ENCODE peak calls at places on chromosomes 16 and 17, in five cellular contexts. E is HCT116, M is mesenchymal stem cell, T is upper lobe of left lung, W is stomach. Y is an unnamed sample.

GRCh38 chr16:68086336-68086821 is 1.2 kb downstream of the NFATC3 start:
- DNase-seq in E (no peak), M (peak), T (no peak), W (no peak), Y (no peak)

GRCh38 chr17:73343168-73343634 is 31.4 kb upstream of the CDC42EP4 start:
- DNase-seq in E (no peak), M (peak), T (no peak), W (no peak), Y (no peak)

GRCh38 chr16:31411024-31411845 is 16.9 kb downstream of the COX6A2 start:
- DNase-seq in E (no peak), M (no peak), T (peak), W (no peak), Y (no peak)

GRCh38 chr16:57533366-57533617 is 3.1 kb downstream of the CCDC102A start:
- DNase-seq in E (no peak), M (no peak), T (no peak), W (no peak), Y (no peak)

GRCh38 chr17:12744298-12744697 is 45.0 kb upstream of the ARHGAP44 start:
- DNase-seq in E (no peak), M (peak), T (no peak), W (no peak), Y (no peak)

GRCh38 chr17:78379134-78379497 is 667 bp downstream of the PGS1 start:
- DNase-seq in E (no peak), M (peak), T (no peak), W (no peak), Y (no peak)

GRCh38 chr16:86680137-86680536 is 101.8 kb downstream of the FOXL1 start:
- DNase-seq in E (no peak), M (peak), T (no peak), W (no peak), Y (no peak)

GRCh38 chr17:28372203-28372944 is 880 bp downstream of the SARM1 start:
- DNase-seq in E (no peak), M (peak), T (peak), W (no peak), Y (no peak)

GRCh38 chr17:47189732-47190621 is 882 bp upstream of the CDC27 start:
- DNase-seq in E (no peak), M (no peak), T (no peak), W (no peak), Y (no peak)
- H3K27ac ChIP-seq in E (peak), M (no peak), T (peak), W (peak), Y (peak)

GRCh38 chr16:22358000-22358399 is 16.4 kb downstream of the CDR2 start:
- DNase-seq in E (no peak), M (no peak), T (no peak), W (no peak), Y (peak)
- H3K4me3 ChIP-seq in E (no peak), M (no peak), T (no peak), W (no peak), Y (peak)

DNA sequence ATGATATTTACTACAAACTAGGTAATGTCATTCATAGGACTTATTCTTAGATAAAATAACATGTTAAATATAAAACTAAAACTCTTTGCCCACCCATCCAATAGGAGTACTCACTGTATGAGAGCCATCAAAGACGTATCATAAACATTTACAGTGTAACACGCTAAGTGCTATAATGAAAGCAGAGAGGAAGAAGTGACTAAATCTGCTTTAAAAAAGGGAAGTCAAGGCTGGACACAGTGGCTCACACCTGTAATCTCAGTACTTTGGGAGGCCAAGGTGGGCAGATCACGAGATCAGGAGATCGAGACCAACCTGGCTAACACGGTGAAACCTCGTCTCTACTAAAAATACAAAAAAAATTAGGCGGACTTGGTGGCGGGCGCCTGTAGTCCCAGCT is 32.4 kb downstream of the SPAG9 start:
- DNase-seq in E (no peak), M (no peak), T (no peak), W (no peak), Y (no peak)
- H3K27ac ChIP-seq in E (no peak), M (no peak), T (peak), W (no peak), Y (no peak)

DNA sequence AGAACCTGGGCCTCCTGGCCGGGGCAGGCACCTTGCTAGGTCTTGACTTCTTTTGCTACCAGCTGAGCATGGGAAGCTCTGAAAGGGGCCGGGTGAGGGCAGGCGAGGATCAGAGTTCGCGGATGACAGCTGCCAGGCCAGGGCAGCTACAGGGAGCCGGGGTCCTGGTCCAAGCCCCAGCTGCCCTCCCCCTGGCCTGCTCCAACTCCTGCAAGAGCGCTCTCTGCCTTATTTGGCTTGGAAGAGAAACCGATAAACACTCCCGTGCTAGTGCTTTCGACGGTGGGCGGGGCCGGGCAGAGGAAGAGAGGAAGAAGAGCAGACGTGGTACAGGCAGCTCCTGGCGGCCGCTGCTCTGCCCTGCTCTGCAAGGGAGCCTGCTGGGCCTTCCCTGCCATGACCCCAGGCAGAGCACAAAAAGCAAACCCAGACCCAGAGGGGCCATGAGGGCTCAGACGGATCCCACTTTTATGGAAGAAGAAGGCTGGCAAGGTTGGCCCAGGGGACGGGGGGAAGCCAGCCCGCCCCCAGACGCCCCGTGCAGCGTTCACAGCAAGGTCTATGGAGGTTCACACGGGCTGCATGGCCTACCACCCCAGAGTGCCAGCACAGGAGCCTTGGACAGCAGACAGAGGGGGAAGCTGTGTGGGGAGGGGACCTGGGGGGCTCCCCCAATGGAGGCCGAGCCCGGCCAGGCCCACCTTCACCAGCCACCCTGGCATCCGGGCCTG is 25.6 kb downstream of the PIEZO1 start:
- DNase-seq in E (no peak), M (peak), T (no peak), W (peak), Y (peak)
- H3K4me3 ChIP-seq in E (no peak), M (no peak), T (peak), W (no peak), Y (no peak)

DNA sequence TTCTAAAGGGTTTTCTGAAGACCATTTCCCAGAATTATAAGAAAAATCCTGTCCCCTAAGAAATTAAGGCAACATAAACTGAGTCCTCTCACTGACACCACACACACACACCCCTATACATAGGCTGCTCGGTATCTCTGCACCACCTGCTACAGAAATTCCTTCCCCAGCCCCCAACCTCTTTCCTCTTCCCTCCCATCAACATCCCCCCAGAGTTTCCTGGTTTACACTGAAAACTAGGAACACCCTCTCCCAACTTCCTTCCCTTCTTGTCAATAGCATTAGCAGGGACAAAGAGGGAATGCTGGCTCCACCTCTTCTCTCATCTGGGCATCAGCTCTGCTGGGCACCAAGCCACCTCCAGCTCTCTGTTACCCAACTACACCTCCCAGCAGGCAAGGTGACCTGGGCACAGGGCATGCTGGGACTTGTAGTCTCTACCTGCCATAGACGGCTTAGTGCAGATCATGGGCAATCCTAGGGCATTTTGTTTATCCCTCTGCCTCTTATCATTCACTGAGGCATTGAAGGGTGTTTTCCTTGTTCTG is 15.7 kb downstream of the CAVIN1 start:
- DNase-seq in E (no peak), M (no peak), T (no peak), W (peak), Y (peak)
- H3K27ac ChIP-seq in E (peak), M (no peak), T (peak), W (no peak), Y (no peak)

Y was measured in CD8-positive, alpha-beta memory T cell.